ENCODE peak calls at places on chromosomes 4 and X, in six cellular contexts. H is MM.1S; T is CD8-positive, alpha-beta memory T cell; E is lower lobe of right lung; N is Karpas-422; V is PC-3. F is an unnamed sample.

GRCh38 chr4:154348657-154349056 is 142.9 kb downstream of the DCHS2 start:
- DNase-seq in V (no peak), E (no peak), H (no peak), N (peak; percentile 72), T (no peak), F (no peak)

GRCh38 chr4:189090174-189090814 is 850.4 kb upstream of the FRG1 start:
- DNase-seq in V (peak; percentile 25), T (no peak), H (no peak), E (no peak), N (no peak), F (no peak)

GRCh38 chr4:150818661-150819060 is 196.4 kb downstream of the LRBA start:
- DNase-seq in H (no peak), E (no peak), T (no peak), V (peak; percentile 53), N (no peak), F (no peak)

GRCh38 chr4:67366341-67366861 is 178.9 kb downstream of the CENPC start:
- DNase-seq in E (no peak), N (no peak), V (peak; percentile 11), H (no peak), T (no peak), F (no peak)

GRCh38 chr4:153497988-153498967 is 32.1 kb downstream of the TMEM131L start:
- DNase-seq in E (no peak), V (no peak), H (no peak), T (no peak), N (peak; percentile 87), F (no peak)

GRCh38 chr4:665751-666435 is 8.2 kb downstream of the ATP5ME start:
- DNase-seq in V (no peak), T (peak; percentile 50), E (peak; percentile 42), N (no peak), H (no peak), F (no peak)

GRCh38 chr4:86359944-86360478 is at the start of gene MAPK10:
- DNase-seq in T (peak; percentile 42), H (peak; percentile 97), E (peak; percentile 69), N (peak; percentile 99), V (no peak), F (peak; percentile 29)

GRCh38 chr4:83677656-83678055 is 141.7 kb downstream of the GPAT3 start:
- DNase-seq in E (no peak), N (no peak), V (no peak), H (no peak), T (no peak), F (no peak)

GRCh38 chr4:97027989-97028388 is 1115.3 kb downstream of the STPG2 start:
- DNase-seq in H (no peak), T (no peak), E (no peak), V (no peak), N (no peak), F (no peak)

GRCh38 chr4:187333151-187333550 is 609.5 kb upstream of the FAT1 start:
- DNase-seq in H (no peak), N (no peak), V (peak; percentile 75), T (no peak), E (no peak), F (no peak)

GRCh38 chr4:24594887-24595286 is 10.5 kb upstream of the DHX15 start:
- DNase-seq in V (peak; percentile 93), T (no peak), H (no peak), N (no peak), E (no peak), F (no peak)

GRCh38 chr4:182808673-182809416 is 108.3 kb downstream of the DCTD start:
- DNase-seq in E (no peak), T (peak; percentile 60), N (no peak), H (peak; percentile 74), V (peak; percentile 83), F (no peak)

GRCh38 chr4:48639816-48640215 is 140.3 kb downstream of the FRYL start:
- DNase-seq in V (no peak), T (no peak), H (no peak), E (no peak), N (no peak), F (no peak)

GRCh38 chr4:107473126-107473525 is 246.9 kb downstream of the PAPSS1 start:
- DNase-seq in H (no peak), N (no peak), T (no peak), V (no peak), E (no peak), F (no peak)

GRCh38 chr4:107470173-107470572 is 249.9 kb downstream of the PAPSS1 start:
- DNase-seq in T (no peak), H (no peak), V (no peak), E (no peak), N (no peak), F (no peak)

GRCh38 chr4:107467461-107467860 is 252.6 kb downstream of the PAPSS1 start:
- DNase-seq in E (no peak), T (no peak), V (no peak), N (no peak), H (no peak), F (no peak)

GRCh38 chr4:107472265-107472948 is 247.6 kb downstream of the PAPSS1 start:
- DNase-seq in E (no peak), N (no peak), T (no peak), H (no peak), V (no peak), F (no peak)

DNA sequence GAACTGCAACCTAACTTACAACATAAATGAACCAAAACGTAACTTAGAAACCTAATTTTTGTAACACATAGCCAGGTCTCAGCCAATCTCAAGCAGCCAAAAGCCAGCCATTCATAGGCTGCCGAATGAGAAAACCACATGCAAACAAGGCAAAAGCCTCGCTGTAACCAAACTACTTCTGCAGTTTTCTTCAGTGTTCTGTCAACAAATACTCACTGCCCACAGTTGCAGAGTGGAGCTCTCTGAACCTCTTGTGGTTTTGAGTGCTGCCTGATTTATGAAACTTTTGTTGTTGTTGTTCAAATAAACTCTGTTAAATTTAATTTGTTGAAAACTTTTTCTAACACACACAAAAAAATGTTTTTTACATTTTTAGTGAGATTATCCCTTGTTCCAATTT is 251.2 kb downstream of the PAPSS1 start:
- DNase-seq in N (no peak), T (no peak), E (no peak), V (no peak), H (peak; percentile 84), F (no peak)
- H3K9me3 ChIP-seq in N (no peaks in the 10 kb centered on the region), T (no peaks in the 10 kb centered on the region), E (no peaks in the 10 kb centered on the region), V (no peaks in the 10 kb centered on the region), H (no peaks in the 10 kb centered on the region), F (no peaks in the 10 kb centered on the region)

DNA sequence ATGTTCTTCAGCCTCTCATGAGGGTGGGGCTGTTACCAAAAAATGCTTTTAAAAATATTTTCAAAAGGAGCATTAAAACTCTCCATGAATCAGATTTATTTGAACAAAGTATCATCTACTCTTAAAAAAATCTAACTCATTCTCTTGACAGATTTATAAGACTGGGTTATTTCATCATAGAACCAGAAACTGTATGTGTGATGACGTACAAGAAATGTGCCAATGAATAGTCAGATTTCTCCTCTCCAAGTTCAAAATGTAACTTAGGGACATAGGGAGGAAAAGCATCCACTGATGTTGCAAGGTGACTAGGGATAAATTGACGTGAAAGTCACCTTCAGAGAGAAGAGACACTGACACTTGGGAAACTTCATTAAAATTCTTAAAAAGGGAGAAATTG is 89.1 kb upstream of the CLNK start:
- DNase-seq in N (no peak), T (no peak), H (no peak), V (no peak), E (no peak), F (no peak)
- H3K4me3 ChIP-seq in N (no peak overlapping the region), T (no peak overlapping the region), H (no peak overlapping the region), V (no peak overlapping the region), E (no peak overlapping the region), F (no peak overlapping the region)

DNA sequence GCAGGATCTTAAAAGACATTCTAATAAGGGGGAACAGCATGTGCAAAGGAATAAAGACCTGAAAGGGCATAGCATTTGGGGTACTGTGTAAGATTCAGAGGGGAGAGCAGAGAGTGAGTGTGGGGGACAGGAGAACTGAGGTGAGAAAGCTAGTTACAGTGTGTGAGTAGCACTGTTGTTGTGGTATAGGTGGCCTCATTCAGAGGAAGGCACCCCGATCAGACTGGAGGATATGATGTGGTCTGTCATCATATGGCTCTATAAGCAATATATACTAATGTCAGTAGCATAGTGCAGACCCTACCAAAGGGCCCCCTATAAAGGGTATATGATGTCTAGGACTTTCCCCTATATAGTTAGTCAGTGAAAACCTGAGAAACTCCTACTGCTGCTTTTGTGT is 175.8 kb downstream of the FMR1NB start:
- DNase-seq in H (no peak), N (no peak), V (no peak), E (no peak), T (no peak), F (no peak)
- H3K9me3 ChIP-seq in H (no peaks in the 10 kb centered on the region), N (no peaks in the 10 kb centered on the region), V (no peaks in the 10 kb centered on the region), E (no peaks in the 10 kb centered on the region), T (no peaks in the 10 kb centered on the region), F (no peaks in the 10 kb centered on the region)

DNA sequence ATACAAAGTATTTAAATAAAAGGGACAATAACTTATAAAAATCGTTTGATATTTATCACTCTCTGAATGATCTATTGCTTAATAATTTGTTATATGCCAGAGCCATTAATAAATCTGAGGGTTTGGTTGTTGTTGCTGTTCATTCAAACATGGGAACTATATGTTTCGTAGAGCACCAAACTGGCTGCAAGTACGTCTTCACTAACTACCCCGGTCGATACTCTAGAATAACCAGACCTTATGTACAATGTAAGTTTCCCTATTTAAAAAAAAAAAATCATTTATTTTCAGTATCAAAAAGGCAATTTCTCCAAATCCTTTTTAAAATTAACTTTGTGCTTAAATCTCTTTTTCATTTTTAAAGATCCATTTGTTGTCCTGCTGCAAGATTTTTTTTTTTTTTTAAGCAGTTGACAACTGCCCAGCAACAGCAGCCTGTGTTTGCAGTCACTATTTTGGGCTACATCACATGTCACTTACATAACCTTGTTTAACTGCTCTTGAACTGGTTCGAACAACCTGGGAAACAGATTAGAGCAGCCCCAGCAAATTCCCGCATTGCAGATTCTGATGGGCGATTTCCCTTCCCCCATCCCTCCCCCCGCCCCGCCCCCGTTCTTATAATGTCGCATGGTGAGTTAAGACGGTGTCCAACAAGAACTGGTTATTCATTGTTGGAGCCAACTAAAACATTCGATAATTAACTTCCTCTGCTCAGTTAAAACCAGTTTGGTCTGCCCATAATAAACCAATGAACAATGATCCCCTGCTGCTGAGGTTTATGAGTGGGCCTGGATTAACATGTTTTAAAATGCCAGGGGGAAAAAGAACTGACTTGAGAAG is 238.9 kb downstream of the NR3C2 start:
- DNase-seq in V (no peak), H (no peak), E (no peak), T (no peak), N (no peak), F (no peak)
- H3K4me3 ChIP-seq in V (no peak overlapping the region), H (no peak overlapping the region), E (no peak overlapping the region), T (no peak overlapping the region), N (no peak overlapping the region), F (no peak overlapping the region)

F was measured in esophagus squamous epithelium.